ENCODE peak calls at places on chromosomes 5 and 9, in four cellular contexts. X is CD8-positive, alpha-beta memory T cell; A is esophagus squamous epithelium; D is aorta. H is an unnamed sample. For H3K9me3, the result is how much of the 10 kb centered on the place peaks cover.

GRCh38 chr5:44983006-44983405 is 174.3 kb downstream of the MRPS30 start:
- DNase-seq in X (no peak), A (no peak), D (no peak), H (no peak)

GRCh38 chr5:157513182-157513581 is 53.2 kb downstream of the NIPAL4 start:
- DNase-seq in X (no peak), A (no peak), D (no peak), H (no peak)

GRCh38 chr5:179495906-179496455 is 54.4 kb upstream of the RUFY1 start:
- DNase-seq in X (no peak), A (no peak), D (no peak), H (no peak)

GRCh38 chr9:16147726-16148125 is 594.9 kb downstream of the CCDC171 start:
- DNase-seq in X (no peak), A (no peak), D (no peak), H (no peak)

GRCh38 chr9:98263080-98263479 is 7.6 kb upstream of the TBC1D2 start:
- DNase-seq in X (no peak), A (no peak), D (no peak), H (no peak)

GRCh38 chr9:82606761-82607382 is 456.1 kb downstream of the RASEF start:
- DNase-seq in X (no peak), A (no peak), D (no peak), H (no peak)

GRCh38 chr9:105040462-105040861 is 112.5 kb upstream of the ABCA1 start:
- DNase-seq in X (no peak), A (no peak), D (no peak), H (no peak)

GRCh38 chr5:67910599-67910998 is 305.0 kb upstream of the PIK3R1 start:
- DNase-seq in X (no peak), A (no peak), D (no peak), H (no peak)

GRCh38 chr5:132455614-132456115 is 34.9 kb downstream of the IRF1 start:
- DNase-seq in X (no peak), A (no peak), D (no peak), H (no peak)

GRCh38 chr5:57499262-57500050 is 16.8 kb upstream of the ACTBL2 start:
- DNase-seq in X (no peak), A (no peak), D (no peak), H (no peak)

GRCh38 chr5:135829681-135830383 is 4.6 kb upstream of the SLC25A48 start:
- DNase-seq in X (no peak), A (no peak), D (peak), H (no peak)

GRCh38 chr9:125341566-125341965 is 79.9 kb downstream of the GAPVD1 start:
- DNase-seq in X (no peak), A (no peak), D (no peak), H (no peak)

GRCh38 chr9:81609782-81610738 is 79.3 kb downstream of the TLE1 start:
- DNase-seq in X (no peak), A (no peak), D (no peak), H (no peak)

GRCh38 chr9:129889461-129889935 is 54.2 kb downstream of the USP20 start:
- DNase-seq in X (peak), A (no peak), D (peak), H (no peak)

GRCh38 chr5:69238760-69239251 is 4.1 kb downstream of the CDK7 start:
- DNase-seq in X (no peak), A (no peak), D (no peak), H (no peak)

GRCh38 chr9:116944714-116945534 is 257.8 kb downstream of the TRIM32 start:
- DNase-seq in X (no peak), A (no peak), D (no peak), H (no peak)

GRCh38 chr5:149015561-149015960 is 47.3 kb downstream of the SH3TC2 start:
- DNase-seq in X (no peak), A (no peak), D (no peak), H (no peak)

GRCh38 chr9:95024097-95024671 is 293.3 kb downstream of the FANCC start:
- DNase-seq in X (no peak), A (no peak), D (peak), H (no peak)

GRCh38 chr5:9297171-9297570 is 248.7 kb downstream of the SEMA5A start:
- DNase-seq in X (no peak), A (no peak), D (no peak), H (no peak)
- H3K9me3 ChIP-seq in X (under half), A (under half), D (under half), H (under half)

GRCh38 chr5:80463269-80463668 is 24.6 kb upstream of the FAM151B start:
- DNase-seq in X (no peak), A (no peak), D (no peak), H (no peak)
- H3K9me3 ChIP-seq in X (under half), A (under half), D (under half), H (under half)

DNA sequence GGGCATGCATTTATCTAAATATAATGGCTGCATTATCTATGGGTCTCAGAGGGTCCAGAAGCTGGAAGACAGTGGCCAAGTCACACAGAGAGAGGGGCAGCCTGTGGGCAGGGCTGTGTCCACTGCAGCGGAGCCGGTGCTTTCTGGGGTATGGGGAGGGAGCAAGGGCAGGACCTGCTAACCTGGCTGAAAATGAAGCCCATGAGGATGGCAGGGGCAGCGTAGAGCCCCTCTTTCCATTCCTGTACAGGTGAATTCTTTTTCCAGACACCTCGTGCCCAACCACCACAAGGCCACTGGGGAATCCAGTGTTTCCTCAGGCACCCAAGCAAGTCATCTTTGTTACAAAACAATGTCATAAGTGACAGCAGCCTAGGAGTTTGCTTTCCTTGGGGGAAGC is 305.9 kb upstream of the IRX4 start:
- DNase-seq in X (no peak), A (no peak), D (no peak), H (no peak)
- H3K9me3 ChIP-seq in X (under half), A (under half), D (under half), H (under half)

GRCh38 chr5:79886940-79887339 is 104.1 kb downstream of the MTX3 start:
- DNase-seq in X (no peak), A (no peak), D (no peak), H (no peak)
- H3K9me3 ChIP-seq in X (under half), A (under half), D (under half), H (under half)

GRCh38 chr9:137970098-137970497 is 92.5 kb downstream of the CACNA1B start:
- DNase-seq in X (no peak), A (no peak), D (no peak), H (no peak)
- H3K9me3 ChIP-seq in X (under half), A (under half), D (under half), H (under half)